ENCODE peak calls at places on chromosomes 1 and 21, in ten cellular contexts. C, S, L, U, H, W, J, M, F and Y are unnamed samples.

GRCh38 chr1:14733779-14734140 is 135.3 kb downstream of the KAZN start:
- DNase-seq in W (no peak), H (no peak), M (no peak), L (no peak), S (no peak), U (no peak), F (no peak), C (no peak), J (no peak), Y (no peak)

GRCh38 chr1:77927414-77927813 is 39.0 kb downstream of the NEXN start:
- DNase-seq in H (no peak), J (no peak), W (no peak), S (no peak), M (no peak), F (no peak), U (no peak), L (no peak), C (no peak), Y (no peak)

GRCh38 chr1:76938304-76938703 is 71.0 kb downstream of the ST6GALNAC5 start:
- DNase-seq in S (no peak), M (no peak), U (no peak), L (no peak), W (no peak), C (no peak), F (no peak), J (no peak), H (no peak), Y (no peak)

GRCh38 chr21:16942703-16943102 is 570.1 kb upstream of the CXADR start:
- DNase-seq in U (no peak), C (no peak), S (no peak), H (no peak), J (no peak), M (peak), W (no peak), F (no peak), L (peak), Y (no peak)

GRCh38 chr1:91809267-91809666 is 76.7 kb downstream of the TGFBR3 start:
- DNase-seq in W (no peak), S (no peak), C (no peak), J (no peak), U (no peak), L (no peak), M (peak), H (no peak), F (no peak), Y (no peak)

GRCh38 chr21:14603202-14603601 is 57.1 kb upstream of the SAMSN1 start:
- DNase-seq in C (no peak), L (no peak), S (no peak), H (no peak), F (no peak), M (peak), U (no peak), W (no peak), J (no peak), Y (no peak)

GRCh38 chr1:52098139-52098871 is 42.2 kb downstream of the BTF3L4 start:
- DNase-seq in M (no peak), L (no peak), C (no peak), H (no peak), W (no peak), S (no peak), F (no peak), U (no peak), J (peak), Y (no peak)

GRCh38 chr1:61588736-61589381 is 136.1 kb downstream of the TM2D1 start:
- DNase-seq in M (peak), C (peak), L (peak), F (peak), S (peak), J (no peak), H (no peak), U (peak), W (peak), Y (no peak)

GRCh38 chr1:21342961-21343838 is 52.9 kb upstream of the ECE1 start:
- DNase-seq in W (no peak), M (no peak), U (no peak), F (no peak), L (no peak), C (no peak), H (no peak), J (no peak), S (no peak), Y (no peak)